ENCODE peak calls at places on chromosome 7, in eight cellular contexts. S is H54, L is uterus, T is right lobe of liver, V is HCT116, Z is stomach, M is breast epithelium, O is prostate gland. J is an unnamed sample.

GRCh38 chr7:45598697-45599520 is 24.7 kb downstream of the ADCY1 start:
- DNase-seq in M (peak), V (no peak), S (no peak), T (no peak), L (no peak), O (no peak), Z (peak), J (no peak)

GRCh38 chr7:148611692-148612091 is 21.1 kb downstream of the C7orf33 start:
- DNase-seq in S (no peak), M (no peak), Z (no peak), T (no peak), L (no peak), V (no peak), O (no peak), J (no peak)

GRCh38 chr7:29375641-29376562 is 181.3 kb downstream of the CHN2 start:
- DNase-seq in Z (peak), S (no peak), V (peak), M (no peak), O (no peak), T (peak), L (no peak), J (no peak)

GRCh38 chr7:80681272-80681885 is 42.9 kb downstream of the CD36 start:
- DNase-seq in T (no peak), S (no peak), V (peak), O (no peak), L (no peak), Z (no peak), M (no peak), J (peak)

GRCh38 chr7:101031082-101031481 is 11.2 kb downstream of the MUC17 start:
- DNase-seq in Z (no peak), S (no peak), T (no peak), O (peak), L (no peak), V (no peak), M (no peak), J (no peak)

GRCh38 chr7:42237162-42237821 is at the start of gene GLI3:
- DNase-seq in V (no peak), M (peak), T (peak), O (peak), S (peak), Z (peak), L (peak), J (no peak)

GRCh38 chr7:146090023-146090645 is 26.5 kb upstream of the CNTNAP2 start:
- DNase-seq in T (no peak), S (no peak), L (no peak), O (no peak), Z (no peak), M (no peak), V (peak), J (peak)

GRCh38 chr7:159065151-159065550 is 79.5 kb downstream of the VIPR2 start:
- DNase-seq in M (no peak), T (no peak), S (no peak), O (no peak), Z (no peak), V (no peak), L (no peak), J (no peak)

GRCh38 chr7:130441408-130441854 is 615 bp upstream of the CEP41 start:
- DNase-seq in S (no peak), O (peak), M (peak), L (no peak), T (no peak), V (no peak), Z (no peak), J (peak)

GRCh38 chr7:103391976-103392375 is 44.5 kb downstream of the PSMC2 start:
- DNase-seq in L (no peak), Z (no peak), M (no peak), S (no peak), V (no peak), T (no peak), O (no peak), J (no peak)

GRCh38 chr7:134632937-134633540 is 13.6 kb upstream of the BPGM start:
- DNase-seq in M (no peak), L (no peak), T (no peak), S (no peak), O (no peak), Z (no peak), V (peak), J (peak)

GRCh38 chr7:7114575-7115291 is 67.6 kb upstream of the C1GALT1 start:
- DNase-seq in S (no peak), L (no peak), M (no peak), T (no peak), O (peak), V (no peak), Z (peak), J (no peak)

GRCh38 chr7:107213193-107213788 is 44.5 kb downstream of the HBP1 start:
- DNase-seq in O (no peak), Z (no peak), T (no peak), L (no peak), V (no peak), M (no peak), S (no peak), J (no peak)

GRCh38 chr7:112255388-112255720 is 48.9 kb downstream of the ZNF277 start:
- DNase-seq in S (no peak), O (no peak), Z (no peak), L (no peak), V (no peak), M (no peak), T (no peak), J (no peak)

GRCh38 chr7:102396710-102397019 is 502 bp downstream of the PRKRIP1 start:
- DNase-seq in S (no peak), T (no peak), O (no peak), V (no peak), Z (no peak), L (no peak), M (no peak), J (no peak)

GRCh38 chr7:152588350-152588749 is 87.6 kb downstream of the XRCC2 start:
- DNase-seq in L (no peak), V (no peak), S (peak), T (no peak), Z (no peak), O (no peak), M (peak), J (no peak)

GRCh38 chr7:155665079-155665956 is 20.9 kb downstream of the RBM33 start:
- DNase-seq in M (no peak), O (no peak), L (no peak), V (no peak), Z (no peak), T (no peak), S (no peak), J (no peak)

GRCh38 chr7:10973061-10973941 is at the start of gene PHF14:
- DNase-seq in O (peak), V (peak), T (peak), Z (peak), L (peak), S (peak), M (peak), J (peak)

GRCh38 chr7:20033621-20034200 is 183.5 kb downstream of the MACC1 start:
- DNase-seq in Z (no peak), S (peak), L (peak), T (no peak), M (no peak), O (no peak), V (no peak), J (no peak)

GRCh38 chr7:106053109-106053508 is 59.0 kb downstream of the SYPL1 start:
- DNase-seq in O (no peak), L (no peak), Z (no peak), M (no peak), V (no peak), T (no peak), S (no peak), J (no peak)

GRCh38 chr7:7742223-7742622 is 23.8 kb upstream of the RPA3 start:
- DNase-seq in V (no peak), L (no peak), O (no peak), M (no peak), Z (no peak), S (no peak), T (no peak), J (no peak)

GRCh38 chr7:151366872-151367207 is 25.2 kb downstream of the NUB1 start:
- DNase-seq in L (no peak), M (no peak), S (no peak), T (no peak), Z (no peak), V (no peak), O (no peak), J (no peak)

GRCh38 chr7:64559206-64559605 is 3.7 kb downstream of the ZNF680 start:
- DNase-seq in V (no peak), O (peak), L (no peak), M (no peak), S (no peak), T (peak), Z (no peak), J (no peak)
- TF ChIP-seq POLR2A in V (no peak), O (no peak), L (no peak), M (no peak), S (no peak), T (no peak), Z (no peak), J (no peak)

DNA sequence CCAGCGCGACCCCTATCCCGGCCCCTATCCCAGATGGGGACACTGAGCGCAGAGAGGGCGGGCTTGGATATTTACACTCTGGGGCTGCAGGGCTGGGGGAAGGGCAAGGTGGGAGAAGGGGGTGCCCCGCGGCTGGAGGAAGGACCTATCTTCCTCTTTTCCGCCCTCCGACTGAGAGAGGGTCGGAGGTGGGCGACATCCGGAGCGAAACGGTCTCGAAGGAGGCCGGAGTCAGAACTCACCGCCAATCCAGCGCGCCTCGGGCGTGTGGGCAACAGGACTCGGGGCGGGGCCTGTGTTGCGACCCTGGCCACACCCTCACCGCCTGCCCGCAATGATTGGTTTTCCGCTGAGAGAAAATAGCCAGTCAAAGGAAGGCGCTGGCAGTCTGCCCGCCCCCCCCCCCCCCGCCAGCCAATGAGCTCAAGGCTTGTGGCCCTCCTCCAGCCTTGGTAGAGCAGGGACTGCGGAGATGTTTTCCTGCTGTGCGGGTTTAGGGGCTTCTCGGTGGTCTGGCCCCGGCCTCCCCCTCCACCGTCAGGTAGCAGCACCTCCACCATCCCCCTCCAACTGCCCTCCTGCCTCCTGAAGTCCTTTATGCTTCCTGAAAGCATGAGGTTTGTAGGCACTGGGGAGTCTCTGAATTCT is at the start of gene METTL27:
- DNase-seq in V (peak), S (peak), L (peak), T (peak), O (peak), Z (peak), M (peak), J (peak)
- TF ChIP-seq POLR2A in V (peak), S (peak), L (peak), T (no peak), O (peak), Z (no peak), M (peak), J (peak)

DNA sequence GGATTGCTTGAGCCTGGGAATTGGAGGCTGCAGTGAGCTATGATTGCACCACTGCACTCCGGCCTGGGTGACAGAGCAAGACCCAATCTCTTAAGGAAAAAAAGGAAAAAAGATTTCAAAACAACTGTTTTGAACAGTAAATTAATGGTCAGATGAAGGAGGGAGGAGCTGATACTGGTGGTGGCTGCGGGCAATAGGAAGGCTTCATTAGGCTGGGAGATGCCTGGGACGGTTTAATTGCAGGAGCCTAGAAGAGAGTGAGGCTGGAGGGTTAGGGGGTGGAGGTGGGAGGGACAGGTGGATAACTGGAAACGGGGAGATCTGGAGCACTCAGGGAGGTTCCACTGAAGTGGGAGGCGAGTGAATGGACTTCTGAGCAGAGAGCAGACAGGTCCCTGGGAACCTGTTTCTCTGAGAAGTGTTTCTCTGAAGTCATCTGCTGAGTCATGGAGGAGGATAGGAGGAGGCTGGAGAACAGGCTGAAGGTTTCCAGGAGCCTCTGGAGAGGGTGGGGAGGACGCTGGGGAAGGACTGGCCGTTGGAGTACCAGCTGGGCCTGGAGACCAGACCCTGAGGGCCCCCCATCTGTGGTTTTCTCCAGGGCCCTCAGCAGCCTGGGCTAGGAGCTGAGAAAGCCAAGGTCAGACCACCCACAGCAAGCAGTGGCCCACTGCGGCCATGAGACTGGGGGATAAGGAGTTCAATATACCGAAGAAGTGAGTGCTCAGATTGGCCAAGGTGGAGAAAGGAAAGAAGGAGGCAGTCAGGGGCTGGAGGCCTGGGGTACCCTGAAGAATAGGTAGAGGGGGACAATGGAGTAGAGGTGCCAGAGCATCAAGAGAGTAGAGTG is 14.4 kb upstream of the YWHAG start:
- DNase-seq in S (no peak), M (no peak), V (no peak), T (no peak), Z (no peak), L (peak), O (no peak), J (peak)
- TF ChIP-seq POLR2A in S (peak), M (no peak), V (no peak), T (no peak), Z (no peak), L (no peak), O (no peak), J (peak)

DNA sequence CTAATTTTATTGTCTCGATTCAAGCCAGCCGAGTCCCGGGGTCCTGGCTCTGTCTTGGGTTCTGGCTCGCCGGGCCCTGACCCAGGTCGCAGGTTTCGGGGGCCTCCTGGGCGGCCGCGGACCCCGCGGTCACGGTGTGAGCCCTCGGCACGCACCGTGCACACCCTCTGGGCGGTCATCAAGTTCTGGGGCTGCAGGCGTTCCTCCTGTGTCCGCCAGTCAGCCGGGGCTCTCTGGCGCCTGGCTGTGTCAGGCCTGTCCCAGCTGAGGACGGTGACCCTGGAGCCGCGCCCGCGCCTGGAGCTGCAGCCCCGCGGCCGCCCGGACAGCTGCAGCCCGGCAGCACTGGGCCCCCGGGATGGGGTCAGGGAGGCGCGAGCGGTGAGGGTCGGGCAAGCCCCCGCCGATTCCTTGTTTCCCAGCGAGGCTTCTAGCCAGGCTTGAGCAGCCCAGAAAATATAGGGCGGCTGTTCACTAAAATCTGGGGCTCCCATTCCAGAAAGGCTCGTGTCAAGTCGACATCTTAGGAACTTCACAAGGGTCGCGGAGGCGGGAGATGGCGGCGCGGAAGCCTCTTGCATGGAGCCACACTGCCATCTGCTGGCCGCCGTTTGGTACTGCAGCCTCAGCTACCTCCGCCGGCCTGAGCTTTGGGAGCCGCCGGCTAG is 4.2 kb upstream of the HOXA7 start:
- DNase-seq in O (peak), L (peak), T (peak), Z (peak), M (peak), V (no peak), S (peak), J (peak)
- TF ChIP-seq POLR2A in O (peak), L (no peak), T (no peak), Z (no peak), M (no peak), V (no peak), S (no peak), J (no peak)

DNA sequence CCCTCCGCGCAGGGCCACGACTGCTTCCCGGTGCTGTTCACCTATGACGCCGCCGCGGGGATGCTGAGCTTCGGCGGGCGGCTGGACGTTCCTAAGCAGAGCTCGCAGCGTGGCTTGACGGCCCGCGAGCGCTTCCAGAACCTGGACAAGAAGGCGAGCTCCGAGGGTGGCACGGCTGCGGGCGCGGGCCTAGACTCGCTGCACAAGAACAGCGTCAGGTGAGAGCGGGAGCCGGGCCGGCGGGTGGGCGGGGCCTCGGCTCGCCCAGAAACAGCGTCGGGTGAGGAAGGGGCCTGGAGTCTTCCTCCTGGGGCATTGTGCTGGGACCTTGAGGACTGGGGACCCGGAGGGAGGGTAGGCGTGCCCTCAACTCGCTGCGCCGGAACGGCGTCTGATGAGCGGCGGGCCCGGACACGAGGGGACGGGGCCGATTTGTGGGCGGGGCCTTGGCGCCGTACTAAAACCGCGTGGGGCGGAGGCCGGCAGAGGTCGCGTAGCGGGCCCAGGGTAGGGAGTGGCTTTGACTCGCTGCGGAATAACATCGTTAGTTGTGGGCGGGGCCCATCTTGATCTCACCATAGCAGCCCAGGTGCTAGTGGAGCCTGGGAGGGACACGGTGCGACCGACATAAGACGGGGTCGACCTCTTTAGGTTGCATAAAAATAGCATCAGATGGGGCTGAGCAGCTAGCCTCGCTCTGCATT is 15.6 kb downstream of the PDAP1 start:
- DNase-seq in Z (peak), V (no peak), T (peak), M (peak), O (peak), L (peak), S (no peak), J (peak)
- TF ChIP-seq POLR2A in Z (no peak), V (no peak), T (no peak), M (no peak), O (peak), L (peak), S (no peak), J (no peak)

DNA sequence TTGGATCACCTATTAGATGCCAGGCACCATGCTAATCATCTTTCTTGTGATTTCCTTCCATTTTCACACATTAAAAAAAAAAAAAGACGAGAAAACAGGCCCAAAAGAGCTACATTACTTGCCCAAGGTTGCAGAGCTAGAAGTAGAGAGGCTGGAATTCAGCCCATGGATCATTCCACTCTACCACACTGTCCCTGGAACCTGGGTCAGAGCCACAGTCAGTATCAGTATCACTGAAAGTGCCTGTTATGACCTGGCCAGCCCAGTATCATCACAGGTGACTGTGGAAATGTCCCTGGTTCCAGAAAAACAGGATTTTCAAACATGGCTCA is 3.3 kb upstream of the FLNC start:
- DNase-seq in L (no peak), O (no peak), V (no peak), T (no peak), M (no peak), Z (no peak), S (no peak), J (no peak)
- TF ChIP-seq POLR2A in L (no peak), O (no peak), V (no peak), T (no peak), M (no peak), Z (no peak), S (no peak), J (no peak)

GRCh38 chr7:94656658-94656924 is 658 bp upstream of the SGCE start:
- DNase-seq in T (no peak), M (no peak), Z (no peak), L (no peak), S (no peak), V (no peak), O (no peak), J (no peak)

GRCh38 chr7:94656925-94657731 is 1.2 kb upstream of the SGCE start:
- DNase-seq in Z (no peak), T (no peak), L (no peak), O (no peak), S (no peak), M (no peak), V (peak), J (peak)

GRCh38 chr7:94655562-94655883 is 410 bp downstream of the SGCE start:
- DNase-seq in M (no peak), V (no peak), T (peak), Z (no peak), L (peak), S (no peak), O (no peak), J (no peak)

GRCh38 chr7:94654764-94655561 is 970 bp downstream of the SGCE start:
- DNase-seq in O (no peak), V (no peak), T (no peak), L (peak), M (no peak), Z (no peak), S (no peak), J (no peak)

GRCh38 chr7:94655884-94656657 is at the start of gene SGCE:
- DNase-seq in S (peak), Z (peak), O (peak), V (peak), T (peak), L (peak), M (peak), J (peak)
- TF ChIP-seq POLR2A in S (peak), Z (no peak), O (no peak), V (no peak), T (no peak), L (no peak), M (no peak), J (no peak)

GRCh38 chr7:32941996-32942782 is 15.1 kb upstream of the FKBP9 start:
- DNase-seq in V (no peak), T (peak), S (peak), Z (peak), L (peak), M (peak), O (peak), J (peak)
- TF ChIP-seq POLR2A in V (no peak), T (no peak), S (peak), Z (no peak), L (no peak), M (no peak), O (no peak), J (no peak)